ENCODE peak calls at places on chromosomes 3 and 15, in six cellular contexts. P, X, U, M, I and E are unnamed samples.

GRCh38 chr3:43346990-43347749 is 60.8 kb downstream of the SNRK start:
- DNase-seq in P (no peak), X (no peak), U (no peak), M (no peak), I (no peak), E (no peak)

GRCh38 chr15:52357949-52358348 is 62.3 kb upstream of the MYO5C start:
- DNase-seq in P (no peak), X (no peak), U (no peak), M (no peak), I (no peak), E (no peak)

GRCh38 chr15:95644476-95644875 is 686.0 kb upstream of the NR2F2 start:
- DNase-seq in P (no peak), X (no peak), U (peak; percentile 35), M (no peak), I (no peak), E (no peak)

GRCh38 chr15:85019815-85020590 is 38.3 kb downstream of the PDE8A start:
- DNase-seq in P (no peak), X (no peak), U (no peak), M (no peak), I (no peak), E (no peak)

GRCh38 chr3:164199982-164200823 is 878.1 kb downstream of the SI start:
- DNase-seq in P (no peak), X (no peak), U (no peak), M (no peak), I (no peak), E (no peak)

GRCh38 chr15:40087095-40087805 is 21.4 kb downstream of the BMF start:
- DNase-seq in P (no peak), X (no peak), U (no peak), M (no peak), I (peak; percentile 37), E (no peak)

GRCh38 chr15:37137221-37137620 is 36.9 kb upstream of the MEIS2 start:
- DNase-seq in P (no peak), X (no peak), U (no peak), M (no peak), I (no peak), E (no peak)

GRCh38 chr3:48952510-48953118 is 34.0 kb downstream of the ARIH2 start:
- DNase-seq in P (no peak), X (peak; percentile 41), U (peak; percentile 30), M (peak; percentile 42), I (no peak), E (no peak)

GRCh38 chr15:39478996-39479395 is 101.9 kb upstream of the THBS1 start:
- DNase-seq in P (no peak), X (no peak), U (no peak), M (no peak), I (no peak), E (no peak)

GRCh38 chr3:105791919-105792786 is 76.7 kb downstream of the CBLB start:
- DNase-seq in P (peak; percentile 95), X (no peak), U (peak; percentile 8), M (no peak), I (no peak), E (no peak)

GRCh38 chr3:146124141-146124801 is 36.7 kb downstream of the PLOD2 start:
- DNase-seq in P (no peak), X (no peak), U (no peak), M (no peak), I (no peak), E (no peak)

GRCh38 chr15:76517910-76518309 is 181.3 kb downstream of the ISL2 start:
- DNase-seq in P (no peak), X (no peak), U (no peak), M (no peak), I (no peak), E (no peak)

GRCh38 chr15:52042051-52042851 is 23.2 kb downstream of the MAPK6 start:
- DNase-seq in P (no peak), X (no peak), U (peak; percentile 39), M (no peak), I (no peak), E (no peak)

GRCh38 chr15:79434361-79434760 is 2.2 kb downstream of the MINAR1 start:
- DNase-seq in P (peak; percentile 42), X (no peak), U (no peak), M (no peak), I (no peak), E (no peak)

GRCh38 chr15:73838795-73839565 is 34.4 kb upstream of the TBC1D21 start:
- DNase-seq in P (no peak), X (no peak), U (no peak), M (peak; percentile 26), I (no peak), E (no peak)

GRCh38 chr3:172915911-172916514 is 165.5 kb downstream of the ECT2 start:
- DNase-seq in P (no peak), X (no peak), U (no peak), M (no peak), I (no peak), E (no peak)

GRCh38 chr3:106114220-106114619 is 245.4 kb upstream of the CBLB start:
- DNase-seq in P (no peak), X (no peak), U (no peak), M (no peak), I (no peak), E (no peak)

GRCh38 chr3:46845860-46846623 is 17.2 kb downstream of the MYL3 start:
- DNase-seq in P (no peak), X (no peak), U (peak; percentile 67), M (peak; percentile 72), I (peak; percentile 93), E (peak; percentile 46)
- H3K27ac ChIP-seq in P (peak overlapping the region; percentile 82), X (no peak overlapping the region), U (no peak overlapping the region), M (peak overlapping the region; percentile 79), I (peak overlapping the region; percentile 3), E (peak overlapping the region; percentile 73)

GRCh38 chr3:141484701-141485287 is 2.0 kb upstream of the RASA2 start:
- DNase-seq in P (no peak), X (no peak), U (no peak), M (no peak), I (no peak), E (no peak)

GRCh38 chr3:141487419-141488345 is 855 bp downstream of the RASA2 start:
- DNase-seq in P (no peak), X (peak; percentile 59), U (peak; percentile 87), M (peak; percentile 81), I (peak; percentile 98), E (peak; percentile 89)

GRCh38 chr3:141489184-141489583 is 2.4 kb downstream of the RASA2 start:
- DNase-seq in P (no peak), X (no peak), U (peak; percentile 17), M (no peak), I (no peak), E (no peak)

GRCh38 chr3:141486735-141487418 is at the start of gene RASA2:
- DNase-seq in P (no peak), X (peak; percentile 66), U (peak; percentile 79), M (peak; percentile 50), I (peak; percentile 94), E (peak; percentile 84)

DNA sequence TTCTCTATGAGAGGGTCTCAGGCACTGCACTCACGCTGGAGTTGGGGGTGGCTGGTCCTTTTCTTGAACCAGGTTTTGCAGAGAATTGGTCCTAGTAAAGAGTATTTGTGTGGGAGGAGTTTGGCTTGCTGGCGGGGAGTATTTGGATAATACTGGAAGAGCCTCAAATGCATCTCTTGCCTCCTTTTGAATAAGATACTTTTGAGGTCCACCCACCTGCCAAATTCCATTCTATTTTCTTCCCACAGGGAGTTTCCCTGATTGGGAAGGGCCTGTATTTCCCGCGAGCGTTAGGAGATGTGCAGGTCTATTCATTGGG is 452 bp upstream of the RASA2 start:
- DNase-seq in P (no peak), X (no peak), U (peak; percentile 29), M (no peak), I (peak; percentile 73), E (no peak)
- H3K36me3 ChIP-seq in P (no peaks in the 10 kb centered on the region), X (no peaks in the 10 kb centered on the region), U (peaks cover 7% of the 10 kb centered on the region), M (no peaks in the 10 kb centered on the region), I (no peaks in the 10 kb centered on the region), E (no peaks in the 10 kb centered on the region)

GRCh38 chr3:125632597-125632996 is 37.3 kb upstream of the OSBPL11 start:
- DNase-seq in P (no peak), X (no peak), U (no peak), M (no peak), I (no peak), E (no peak)
- TF ChIP-seq POLR2AphosphoS5 in P (no peak), X (no peak), U (no peak), M (no peak), I (no peak), E (no peak)

DNA sequence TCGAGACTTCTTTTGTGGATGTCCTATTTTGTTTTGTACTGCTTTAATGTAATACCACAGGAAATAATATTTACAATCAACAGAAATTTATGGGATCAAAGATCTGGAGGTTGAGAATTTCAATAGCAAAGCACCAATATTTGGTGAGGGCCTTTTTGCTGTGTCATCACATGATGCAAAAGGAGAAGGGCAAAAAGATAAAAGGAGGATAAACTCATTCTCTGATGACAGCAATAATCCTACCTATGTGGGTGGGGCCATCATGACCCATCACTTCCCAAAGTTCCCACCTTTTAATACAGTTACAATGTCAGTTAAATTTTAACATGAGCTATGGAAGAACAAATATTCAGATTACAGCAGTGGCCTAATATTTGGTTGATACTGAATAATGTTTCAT is 832.9 kb downstream of the OTOL1 start:
- DNase-seq in P (no peak), X (no peak), U (no peak), M (no peak), I (no peak), E (no peak)
- H3K27ac ChIP-seq in P (no peak overlapping the region), X (no peak overlapping the region), U (no peak overlapping the region), M (no peak overlapping the region), I (no peak overlapping the region), E (no peak overlapping the region)

GRCh38 chr3:141485578-141486415 is 1.0 kb upstream of the RASA2 start:
- DNase-seq in P (no peak), X (peak; percentile 12), U (peak; percentile 74), M (no peak), I (peak; percentile 76), E (no peak)
- H3K36me3 ChIP-seq in P (no peaks in the 10 kb centered on the region), X (no peaks in the 10 kb centered on the region), U (peaks cover 7% of the 10 kb centered on the region), M (no peaks in the 10 kb centered on the region), I (no peaks in the 10 kb centered on the region), E (no peaks in the 10 kb centered on the region)

GRCh38 chr3:183151086-183151485 is 11.4 kb downstream of the LAMP3 start:
- DNase-seq in P (no peak), X (no peak), U (no peak), M (no peak), I (no peak), E (no peak)
- TF ChIP-seq POLR2AphosphoS5 in P (no peak), X (no peak), U (no peak), M (no peak), I (no peak), E (no peak)

GRCh38 chr15:50786468-50786867 is 21.0 kb upstream of the SPPL2A start:
- DNase-seq in P (no peak), X (no peak), U (no peak), M (no peak), I (no peak), E (no peak)
- H3K27ac ChIP-seq in P (no peak overlapping the region), X (no peak overlapping the region), U (no peak overlapping the region), M (no peak overlapping the region), I (no peak overlapping the region), E (no peak overlapping the region)